ENCODE peak calls at places on chromosomes 12 and 14, in ten cellular contexts. H is cardiac fibroblast; B is OCI-LY7; D is fibroblast of mammary gland; C is CD8-positive, alpha-beta memory T cell; F is H7; S is astrocyte; N is GM23248; Z is NT2/D1; X is left lung. L is an unnamed sample.

GRCh38 chr14:50773632-50774541 is 57.1 kb downstream of the NIN start:
- DNase-seq in H (peak; percentile 41), B (peak; percentile 30), D (peak; percentile 72), C (no peak), F (peak; percentile 87), S (peak; percentile 9), N (peak; percentile 65), Z (peak; percentile 20), X (no peak), L (peak; percentile 70)

GRCh38 chr12:12439636-12440035 is 82.8 kb downstream of the BORCS5 start:
- DNase-seq in H (peak; percentile 85), B (no peak), D (peak; percentile 95), C (peak; percentile 14), F (no peak), S (peak; percentile 78), N (peak; percentile 37), Z (no peak), X (no peak), L (peak; percentile 93)

GRCh38 chr12:130764475-130765185 is 48.5 kb upstream of the RIMBP2 start:
- DNase-seq in H (peak; percentile 14), B (peak; percentile 59), D (peak; percentile 57), C (no peak), F (no peak), S (peak; percentile 49), N (peak; percentile 63), Z (no peak), X (no peak), L (peak; percentile 22)

GRCh38 chr14:60248697-60249314 is at the start of gene PPM1A:
- DNase-seq in H (peak; percentile 97), B (peak; percentile 97), D (peak; percentile 93), C (peak; percentile 94), F (peak; percentile 96), S (peak; percentile 85), N (peak; percentile 96), Z (peak; percentile 77), X (peak; percentile 99), L (peak; percentile 97)

GRCh38 chr12:11650697-11651281 is 1.3 kb downstream of the ETV6 start:
- DNase-seq in H (peak; percentile 45), B (peak; percentile 57), D (peak; percentile 46), C (no peak), F (no peak), S (no peak), N (peak; percentile 53), Z (no peak), X (no peak), L (peak; percentile 60)

GRCh38 chr12:99619389-99620158 is 28.0 kb upstream of the GARIN6 start:
- DNase-seq in H (peak; percentile 31), B (peak; percentile 67), D (peak; percentile 42), C (no peak), F (peak; percentile 15), S (peak; percentile 26), N (peak; percentile 63), Z (peak; percentile 43), X (no peak), L (peak; percentile 12)

GRCh38 chr14:100644383-100644782 is 57.2 kb upstream of the BEGAIN start:
- DNase-seq in H (no peak), B (no peak), D (no peak), C (no peak), F (peak; percentile 43), S (no peak), N (no peak), Z (no peak), X (no peak), L (no peak)

GRCh38 chr12:96041181-96041580 is 5.8 kb upstream of the LTA4H start:
- DNase-seq in H (no peak), B (no peak), D (no peak), C (no peak), F (no peak), S (no peak), N (no peak), Z (no peak), X (no peak), L (no peak)

GRCh38 chr14:93788307-93788556 is at the start of gene PRIMA1:
- DNase-seq in H (no peak), B (no peak), D (no peak), C (no peak), F (no peak), S (no peak), N (no peak), Z (no peak), X (no peak), L (no peak)

GRCh38 chr14:93787465-93788306 is 599 bp downstream of the PRIMA1 start:
- DNase-seq in H (no peak), B (no peak), D (no peak), C (no peak), F (peak; percentile 90), S (no peak), N (no peak), Z (no peak), X (no peak), L (no peak)

GRCh38 chr14:93790966-93791365 is 2.7 kb upstream of the PRIMA1 start:
- DNase-seq in H (no peak), B (no peak), D (no peak), C (no peak), F (no peak), S (no peak), N (no peak), Z (no peak), X (no peak), L (no peak)

GRCh38 chr14:93789366-93790130 is 1.3 kb upstream of the PRIMA1 start:
- DNase-seq in H (no peak), B (no peak), D (no peak), C (no peak), F (peak; percentile 39), S (no peak), N (peak; percentile 3), Z (no peak), X (no peak), L (no peak)

GRCh38 chr14:93788557-93789365 is 476 bp upstream of the PRIMA1 start:
- DNase-seq in H (no peak), B (no peak), D (peak; percentile 14), C (no peak), F (peak; percentile 92), S (no peak), N (peak; percentile 50), Z (peak; percentile 25), X (no peak), L (no peak)
- H3K4me3 ChIP-seq in H (no peak overlapping the region), B (no peak overlapping the region), D (no peak overlapping the region), C (no peak overlapping the region), F (peak overlapping the region; percentile 67), S (no peak overlapping the region), N (peak overlapping the region; percentile 63), Z (peak overlapping the region; percentile 62), X (no peak overlapping the region), L (no peak overlapping the region)

DNA sequence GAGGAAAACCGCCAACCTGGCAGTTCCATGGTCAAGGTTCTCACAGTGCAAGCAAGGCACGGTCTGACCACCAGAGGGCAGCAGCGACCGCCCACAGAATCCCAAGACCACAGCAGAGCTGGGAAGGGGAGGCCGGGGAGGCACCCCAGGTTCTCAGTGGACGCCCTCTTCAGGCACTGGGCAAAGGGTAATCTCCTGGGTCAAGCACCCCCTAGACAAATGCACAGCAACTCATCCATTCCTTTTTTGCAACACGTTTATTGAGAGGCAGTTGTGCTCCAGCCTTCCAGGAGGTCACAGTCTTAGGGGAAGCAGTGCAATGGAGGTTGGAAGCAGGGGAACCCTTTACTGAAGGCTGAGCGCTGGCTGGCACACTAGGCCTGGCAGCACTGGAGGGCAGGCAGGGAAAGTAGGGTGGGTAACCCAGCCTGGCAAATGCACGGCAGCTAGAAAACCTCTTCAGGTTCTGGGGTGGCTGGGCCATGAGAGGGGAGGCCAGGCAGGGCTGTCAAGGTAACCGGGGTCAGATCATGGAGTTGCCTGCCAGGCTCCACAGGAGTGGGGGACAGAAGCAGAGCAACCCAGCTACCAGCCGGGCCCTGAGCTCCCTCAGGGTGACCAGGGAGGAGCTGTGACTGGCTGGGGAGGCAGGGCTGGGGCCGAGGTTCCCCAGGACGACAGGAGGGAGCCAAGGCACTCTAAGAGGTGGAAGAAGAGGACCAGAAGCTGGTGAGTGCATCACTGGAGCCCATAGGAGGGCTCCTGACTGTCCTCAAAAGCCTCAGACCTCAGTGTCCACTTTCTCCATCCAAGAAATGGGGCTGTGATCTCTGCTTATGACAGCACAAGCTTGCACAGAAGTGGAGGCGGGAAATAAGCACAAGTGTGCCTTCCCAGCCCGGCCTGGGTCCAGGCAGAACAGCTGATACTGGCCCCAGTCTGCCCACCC is 1.8 kb upstream of the RHOF start:
- DNase-seq in H (peak; percentile 89), B (peak; percentile 83), D (peak; percentile 86), C (peak; percentile 74), F (peak; percentile 95), S (no peak), N (peak; percentile 82), Z (peak; percentile 87), X (peak; percentile 96), L (peak; percentile 89)
- H3K4me3 ChIP-seq in H (no peak overlapping the region), B (peak overlapping the region; percentile 76), D (no peak overlapping the region), C (peak overlapping the region; percentile 54), F (no peak overlapping the region), S (peak overlapping the region; percentile 54), N (peak overlapping the region; percentile 40), Z (no peak overlapping the region), X (no peak overlapping the region), L (peak overlapping the region; percentile 60)

GRCh38 chr12:117743746-117744145 is 225.0 kb downstream of the KSR2 start:
- DNase-seq in H (no peak), B (no peak), D (no peak), C (no peak), F (no peak), S (no peak), N (no peak), Z (no peak), X (no peak), L (no peak)
- H3K4me3 ChIP-seq in H (no peak overlapping the region), B (no peak overlapping the region), D (no peak overlapping the region), C (no peak overlapping the region), F (no peak overlapping the region), S (no peak overlapping the region), N (no peak overlapping the region), Z (no peak overlapping the region), X (no peak overlapping the region), L (no peak overlapping the region)

GRCh38 chr12:129101404-129101803 is 248.1 kb downstream of the GLT1D1 start:
- DNase-seq in H (no peak), B (no peak), D (no peak), C (no peak), F (no peak), S (no peak), N (no peak), Z (peak; percentile 36), X (no peak), L (no peak)

GRCh38 chr12:129102233-129102632 is 249.0 kb downstream of the GLT1D1 start:
- DNase-seq in H (no peak), B (no peak), D (no peak), C (no peak), F (no peak), S (no peak), N (no peak), Z (no peak), X (no peak), L (no peak)

GRCh38 chr12:129097451-129097850 is 244.2 kb downstream of the GLT1D1 start:
- DNase-seq in H (no peak), B (no peak), D (no peak), C (no peak), F (no peak), S (no peak), N (no peak), Z (no peak), X (no peak), L (no peak)

GRCh38 chr12:129096184-129096583 is 242.9 kb downstream of the GLT1D1 start:
- DNase-seq in H (no peak), B (no peak), D (no peak), C (no peak), F (no peak), S (no peak), N (no peak), Z (no peak), X (no peak), L (no peak)

DNA sequence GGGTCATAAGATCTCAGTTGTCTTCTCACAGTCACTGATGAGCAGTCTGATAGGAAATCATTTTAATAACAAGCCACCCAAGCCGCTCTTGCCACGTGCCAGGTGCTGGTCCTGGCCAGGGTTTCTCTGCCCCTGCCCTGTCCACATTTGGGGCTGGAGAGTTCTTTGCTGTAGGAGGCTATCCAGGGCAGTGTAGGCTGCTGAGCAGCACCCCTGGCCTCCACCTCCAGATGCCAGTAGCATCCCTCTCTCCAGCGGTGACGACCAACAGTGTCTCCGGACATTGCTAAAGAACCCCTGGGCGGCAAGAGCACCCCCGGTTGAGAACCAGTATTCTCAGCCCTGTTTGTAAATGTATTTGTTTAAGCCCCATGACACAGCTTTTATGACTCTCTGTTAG is 243.7 kb downstream of the GLT1D1 start:
- DNase-seq in H (no peak), B (no peak), D (no peak), C (no peak), F (no peak), S (no peak), N (no peak), Z (no peak), X (no peak), L (no peak)
- H3K4me3 ChIP-seq in H (no peak overlapping the region), B (no peak overlapping the region), D (no peak overlapping the region), C (no peak overlapping the region), F (no peak overlapping the region), S (no peak overlapping the region), N (no peak overlapping the region), Z (no peak overlapping the region), X (no peak overlapping the region), L (no peak overlapping the region)

L was measured in choroid plexus epithelial cell.